ENCODE peak calls at places on chromosomes 1 and 21, in nine cellular contexts. X, T, U, Z, O, V, L, P and S are unnamed samples.

GRCh38 chr1:223712184-223712855 is at the start of gene CAPN2:
- DNase-seq in Z (no peak), V (peak; percentile 89), U (peak; percentile 84), P (peak; percentile 63), O (peak; percentile 78), T (peak; percentile 90), X (peak; percentile 76), L (peak; percentile 91), S (peak; percentile 90)

GRCh38 chr1:207327994-207328393 is 6.5 kb downstream of the CD55 start:
- DNase-seq in P (no peak), V (no peak), Z (no peak), L (peak; percentile 29), U (no peak), T (no peak), X (no peak), O (no peak), S (no peak)

GRCh38 chr1:10192263-10192662 is 18.1 kb upstream of the KIF1B start:
- DNase-seq in U (no peak), P (no peak), X (no peak), Z (no peak), O (no peak), V (no peak), L (no peak), T (no peak), S (no peak)

GRCh38 chr1:17170571-17170970 is 34.4 kb upstream of the PADI1 start:
- DNase-seq in O (no peak), L (no peak), P (no peak), U (no peak), X (no peak), T (no peak), V (no peak), Z (no peak), S (no peak)

GRCh38 chr1:236893626-236894545 is 98.8 kb downstream of the MTR start:
- DNase-seq in V (no peak), P (no peak), T (no peak), L (no peak), O (no peak), U (peak; percentile 20), Z (no peak), X (peak; percentile 75), S (no peak)

GRCh38 chr1:201982082-201982922 is at the start of gene RNPEP:
- DNase-seq in V (peak; percentile 85), P (peak; percentile 75), T (peak; percentile 73), O (peak; percentile 80), U (peak; percentile 77), Z (peak; percentile 50), X (peak; percentile 58), L (peak; percentile 75), S (peak; percentile 81)

GRCh38 chr1:152185544-152186391 is 26.7 kb upstream of the RPTN start:
- DNase-seq in P (no peak), V (no peak), U (peak; percentile 42), X (peak; percentile 64), O (peak; percentile 10), Z (no peak), T (peak; percentile 82), L (peak; percentile 75), S (peak; percentile 78)

GRCh38 chr1:208137144-208137682 is 107.0 kb downstream of the PLXNA2 start:
- DNase-seq in U (no peak), P (no peak), O (no peak), V (no peak), Z (no peak), L (peak; percentile 10), X (no peak), T (no peak), S (peak; percentile 27)

GRCh38 chr21:35268817-35269216 is 219.7 kb upstream of the RUNX1 start:
- DNase-seq in P (no peak), T (no peak), O (no peak), L (no peak), U (no peak), Z (no peak), V (no peak), X (no peak), S (no peak)

GRCh38 chr1:31122779-31123178 is 57.3 kb upstream of the PUM1 start:
- DNase-seq in U (no peak), Z (no peak), T (no peak), O (no peak), X (no peak), V (no peak), L (no peak), P (no peak), S (peak; percentile 62)

GRCh38 chr1:101004061-101004460 is 21.5 kb downstream of the DPH5 start:
- DNase-seq in V (no peak), O (no peak), Z (no peak), L (no peak), U (no peak), T (no peak), P (no peak), X (no peak), S (peak; percentile 72)

GRCh38 chr21:43626390-43626789 is 32.9 kb downstream of the HSF2BP start:
- DNase-seq in L (no peak), X (no peak), U (no peak), P (no peak), O (no peak), Z (no peak), T (no peak), V (no peak), S (no peak)

GRCh38 chr1:173669491-173669941 is at the start of gene ANKRD45:
- DNase-seq in U (no peak), P (peak; percentile 39), T (peak; percentile 73), O (peak; percentile 25), L (peak; percentile 57), Z (peak; percentile 24), X (peak; percentile 71), V (peak; percentile 33), S (peak; percentile 76)

GRCh38 chr1:234862944-234863515 is 253.1 kb upstream of the IRF2BP2 start:
- DNase-seq in V (peak; percentile 76), U (peak; percentile 71), Z (no peak), L (peak; percentile 90), X (peak; percentile 84), P (no peak), T (no peak), O (no peak), S (no peak)

GRCh38 chr1:78095618-78096416 is 50.1 kb downstream of the GIPC2 start:
- DNase-seq in L (peak; percentile 9), V (no peak), T (no peak), X (peak; percentile 33), Z (no peak), U (no peak), P (no peak), O (no peak), S (no peak)